ENCODE peak calls at places on chromosomes 6 and 20, in four cellular contexts. B is A549, D is WTC11, T is HepG2. X is an unnamed sample.

GRCh38 chr6:111663232-111663631 is 57.6 kb upstream of the TRAF3IP2 start:
- DNase-seq in D (peak; percentile 29), T (no peak), B (no peak), X (no peak)

GRCh38 chr6:101391772-101392560 is 1.5 kb upstream of the GRIK2 start:
- DNase-seq in T (no peak), D (peak; percentile 15), B (no peak), X (no peak)

GRCh38 chr6:56552212-56553130 is 90.2 kb downstream of the DST start:
- DNase-seq in D (no peak), T (no peak), B (no peak), X (no peak)

GRCh38 chr6:45663181-45664180 is 285.7 kb upstream of the SUPT3H start:
- DNase-seq in B (no peak), T (no peak), D (peak; percentile 76), X (no peak)

GRCh38 chr6:144660545-144660944 is 375.4 kb downstream of the UTRN start:
- DNase-seq in D (no peak), T (no peak), B (no peak), X (no peak)

GRCh38 chr6:150723857-150724256 is 124.2 kb downstream of the PLEKHG1 start:
- DNase-seq in B (no peak), T (no peak), D (no peak), X (no peak)

GRCh38 chr20:1975251-1975650 is 18.6 kb downstream of the PDYN start:
- DNase-seq in D (no peak), B (no peak), T (no peak), X (no peak)

GRCh38 chr6:16481680-16482079 is 243.3 kb downstream of the GMPR start:
- DNase-seq in B (no peak), D (no peak), T (no peak), X (no peak)

GRCh38 chr6:127119361-127120108 is 1.1 kb downstream of the RSPO3 start:
- DNase-seq in T (no peak), D (peak; percentile 63), B (no peak), X (no peak)

GRCh38 chr6:108888052-108888451 is 39.8 kb downstream of the ARMC2 start:
- DNase-seq in T (no peak), B (no peak), D (no peak), X (peak; percentile 11)

GRCh38 chr6:54173084-54173483 is 61.8 kb downstream of the MLIP start:
- DNase-seq in D (no peak), T (no peak), B (no peak), X (no peak)

GRCh38 chr20:36246410-36246809 is 10.1 kb downstream of the AAR2 start:
- DNase-seq in T (no peak), D (no peak), B (no peak), X (no peak)

GRCh38 chr6:111957623-111958315 is 84.5 kb upstream of the FYN start:
- DNase-seq in B (no peak), T (no peak), D (peak; percentile 56), X (no peak)

GRCh38 chr20:34536798-34537394 is 20.7 kb downstream of the DYNLRB1 start:
- DNase-seq in D (peak; percentile 70), T (peak; percentile 41), B (peak; percentile 76), X (no peak)

DNA sequence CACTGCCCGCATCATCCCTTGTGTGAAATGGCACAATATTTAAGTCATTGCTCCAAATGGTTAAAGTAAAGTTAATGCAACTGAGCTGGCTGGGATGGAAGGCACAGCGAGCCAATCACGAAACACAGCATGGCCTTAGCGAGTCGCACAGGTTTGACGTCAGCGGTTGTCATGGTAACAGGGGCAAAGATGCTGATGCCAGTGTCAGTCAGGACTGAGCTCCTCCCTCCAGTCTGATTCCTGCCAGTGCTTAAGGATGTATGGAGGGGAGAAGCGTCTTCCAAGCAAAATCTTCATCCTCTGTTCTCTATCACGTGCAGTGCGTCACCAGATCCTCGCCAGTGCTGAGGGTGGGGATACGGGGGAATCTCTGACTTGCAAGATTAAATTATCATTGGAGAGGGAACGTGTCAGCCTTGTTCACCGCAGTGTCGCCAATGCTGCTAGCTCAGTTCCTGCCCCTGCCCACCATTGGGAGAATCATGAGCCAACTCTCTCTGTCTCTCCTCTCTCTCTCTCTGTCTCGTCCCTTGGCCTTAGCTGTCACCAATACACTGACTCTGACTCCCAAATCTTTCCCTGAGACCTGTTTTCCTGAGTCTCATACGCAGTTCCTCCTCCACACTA is 24.5 kb downstream of the TSPYL4 start:
- DNase-seq in T (no peak), D (peak; percentile 95), B (peak; percentile 40), X (peak; percentile 35)
- TF ChIP-seq HMGXB4 in T (no peak), D (no peak), B (no peak), X (no peak)

DNA sequence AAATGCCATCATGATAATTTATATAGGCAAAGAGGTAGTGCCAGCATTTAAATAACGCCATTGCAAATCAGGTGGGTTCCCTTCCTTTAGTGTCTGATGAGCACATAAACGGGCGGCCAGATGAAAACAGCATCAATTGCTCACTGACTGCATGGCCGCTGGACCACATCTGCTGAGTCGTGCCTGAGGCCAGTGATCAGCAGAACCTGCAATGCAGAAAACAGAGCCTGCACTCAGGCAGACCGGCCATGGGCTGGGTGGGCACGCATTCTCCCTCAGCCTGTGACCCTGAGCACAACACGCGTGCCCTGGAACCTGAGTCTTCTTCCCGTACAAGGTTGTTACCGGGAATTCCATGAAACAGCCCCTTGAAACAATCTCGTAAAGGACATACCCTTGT is 144.0 kb upstream of the THBS2 start:
- DNase-seq in T (no peak), B (no peak), D (no peak), X (no peak)
- TF ChIP-seq HMGXB4 in T (no peak), B (no peak), D (no peak), X (no peak)

DNA sequence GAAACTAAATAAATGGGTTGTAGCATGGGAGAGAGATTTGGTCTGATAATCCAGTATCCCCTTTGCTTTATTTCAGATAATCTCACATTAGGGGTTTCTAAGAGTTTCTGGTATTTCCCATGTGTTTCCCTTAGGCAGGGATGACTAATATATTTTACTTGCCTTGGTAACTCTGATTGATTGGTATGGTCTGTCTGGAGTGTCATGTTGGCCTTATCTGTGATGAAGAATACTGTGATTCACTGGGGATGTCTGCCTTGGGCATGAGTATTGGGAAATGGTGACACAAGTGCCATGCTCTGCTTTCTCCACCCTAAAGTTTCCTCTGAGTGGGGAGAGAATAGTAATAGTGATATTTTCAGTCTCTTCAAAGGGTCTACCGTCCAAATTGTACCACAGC is 10.1 kb downstream of the SLC22A2 start:
- DNase-seq in T (no peak), B (peak; percentile 73), D (no peak), X (no peak)
- TF ChIP-seq HMGXB4 in T (no peak), B (no peak), D (no peak), X (no peak)

GRCh38 chr6:163404825-163405265 is 9.7 kb upstream of the QKI start:
- DNase-seq in B (no peak), T (peak; percentile 55), D (no peak), X (no peak)
- TF ChIP-seq HMGXB4 in B (no peak), T (no peak), D (no peak), X (no peak)

GRCh38 chr6:34308483-34308882 is 59.7 kb upstream of the SMIM29 start:
- DNase-seq in B (no peak), D (no peak), T (no peak), X (no peak)

GRCh38 chr6:34302929-34303328 is 54.1 kb upstream of the SMIM29 start:
- DNase-seq in D (no peak), B (no peak), T (no peak), X (no peak)

GRCh38 chr6:34305497-34305896 is 56.7 kb upstream of the SMIM29 start:
- DNase-seq in T (no peak), B (no peak), D (no peak), X (no peak)

GRCh38 chr6:34304164-34304563 is 55.4 kb upstream of the SMIM29 start:
- DNase-seq in D (no peak), B (no peak), T (no peak), X (no peak)

GRCh38 chr6:34305982-34306702 is 57.3 kb upstream of the SMIM29 start:
- DNase-seq in B (no peak), T (peak; percentile 42), D (no peak), X (no peak)
- TF ChIP-seq HMGXB4 in B (no peak), T (no peak), D (no peak), X (no peak)

GRCh38 chr6:12297363-12298016 is 7.3 kb downstream of the EDN1 start:
- DNase-seq in D (no peak), T (peak; percentile 46), B (peak; percentile 78), X (no peak)

GRCh38 chr6:12296604-12297003 is 6.4 kb downstream of the EDN1 start:
- DNase-seq in D (no peak), T (no peak), B (no peak), X (no peak)

GRCh38 chr6:12298995-12299394 is 8.8 kb downstream of the EDN1 start:
- DNase-seq in B (peak; percentile 61), D (no peak), T (no peak), X (no peak)

GRCh38 chr6:12296255-12296573 is 6.1 kb downstream of the EDN1 start:
- DNase-seq in B (peak; percentile 92), D (no peak), T (peak; percentile 73), X (no peak)

DNA sequence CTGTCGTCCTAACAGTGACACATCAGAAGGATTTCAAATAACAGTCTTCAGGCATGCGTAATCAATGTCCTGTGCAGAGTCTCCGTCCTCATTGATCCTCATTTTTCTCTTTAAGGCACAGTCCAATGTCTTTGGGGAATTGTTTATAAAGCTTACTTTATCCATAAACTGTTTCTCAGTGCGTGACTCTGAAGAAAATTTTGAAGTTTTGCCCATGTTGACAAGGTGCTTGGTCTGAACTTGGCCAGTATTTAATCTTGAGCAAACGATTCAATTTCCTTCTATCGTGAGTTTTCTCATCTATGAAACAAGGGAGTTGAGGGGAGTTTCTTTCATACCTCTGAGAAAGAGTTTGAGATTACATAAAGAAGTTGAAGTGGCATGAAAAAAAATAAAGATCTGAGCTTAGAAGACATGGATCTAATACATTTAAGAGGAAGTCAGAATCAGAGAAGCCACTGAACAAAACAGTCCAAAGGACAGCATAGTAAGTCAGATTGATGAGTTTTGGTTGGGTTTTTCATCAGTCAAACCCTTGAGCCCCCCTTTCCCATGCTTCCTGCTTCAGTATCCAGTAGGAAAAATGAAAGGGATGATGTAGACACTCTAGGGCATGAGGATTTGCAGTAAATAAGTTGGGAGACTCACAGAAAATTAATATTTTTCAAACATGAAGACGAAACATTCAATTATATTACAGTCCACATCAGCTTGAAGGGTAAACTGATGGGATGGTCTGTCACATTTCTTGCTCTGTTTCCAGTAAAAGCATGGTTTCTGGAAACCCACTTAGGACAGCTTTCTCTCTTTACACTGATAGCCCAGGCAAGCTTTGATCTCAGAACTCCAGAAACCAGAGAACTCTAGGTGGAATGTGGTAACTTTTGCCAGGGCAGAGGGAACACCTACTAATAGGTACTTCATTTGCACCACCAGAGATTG is 8.1 kb downstream of the EDN1 start:
- DNase-seq in T (no peak), D (no peak), B (no peak), X (no peak)
- TF ChIP-seq HMGXB4 in T (no peak), D (no peak), B (no peak), X (no peak)

DNA sequence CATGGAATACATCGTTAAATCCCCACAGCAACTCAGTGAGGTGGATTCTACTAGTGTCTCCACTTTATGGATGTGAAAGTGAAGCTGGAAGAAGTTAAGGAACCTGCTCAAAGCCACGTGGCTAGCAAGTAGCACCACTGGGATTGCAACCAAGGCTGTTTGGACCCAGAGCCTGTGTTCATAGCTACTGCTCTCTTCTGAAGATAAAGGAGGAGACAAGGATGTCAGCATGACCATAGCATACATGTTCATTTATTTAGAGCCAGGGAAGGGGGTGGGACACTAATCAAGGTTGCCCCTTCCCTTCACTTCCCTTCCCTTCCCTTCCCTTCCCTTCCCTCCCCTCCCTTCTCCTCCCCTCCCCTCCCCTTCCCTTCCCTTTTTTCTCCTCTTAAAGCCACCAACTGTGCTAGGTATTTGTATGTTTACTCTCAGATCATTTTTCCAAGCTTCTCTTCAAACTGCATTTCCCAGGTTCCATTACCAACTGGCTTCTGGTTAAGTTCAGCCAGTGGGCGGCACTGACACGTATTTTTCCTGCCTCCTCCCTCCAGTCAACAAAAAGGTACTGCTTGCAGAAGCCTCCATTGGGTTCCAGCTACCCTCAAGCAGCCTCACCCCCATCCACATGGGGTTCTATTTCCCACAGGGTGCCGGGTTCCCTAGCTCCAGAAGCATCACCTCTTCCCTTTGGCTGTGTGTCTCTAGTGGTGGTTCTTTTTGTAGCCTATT is 134.9 kb downstream of the BCAS1 start:
- DNase-seq in D (no peak), T (no peak), B (no peak), X (peak; percentile 61)
- TF ChIP-seq HMGXB4 in D (no peak), T (no peak), B (no peak), X (no peak)